ENCODE peak calls at places on chromosome 19, in five cellular contexts. One of them, this sample, is unnamed.

GRCh38 chr19:1164684-1165531 is 9.2 kb downstream of the SBNO2 start:
- DNase-seq in activated gamma-delta T cell treated with anti-CD3 and anti-CD28 coated beads, Interleukin-2, amount 50 U/mL, for 16 hours: no peak
- DNase-seq in fibroblast of the conjunctiva: no peak
- DNase-seq in occipital lobe: no peak
- DNase-seq in foreskin fibroblast: no peak
- DNase-seq in this sample: peak

GRCh38 chr19:35247526-35248309 is 1.1 kb upstream of the LSR start:
- DNase-seq in fibroblast of the conjunctiva: no peak
- DNase-seq in occipital lobe: no peak
- DNase-seq in foreskin fibroblast: no peak
- DNase-seq in activated gamma-delta T cell treated with anti-CD3 and anti-CD28 coated beads, Interleukin-2, amount 50 U/mL, for 16 hours: no peak
- DNase-seq in this sample: no peak

GRCh38 chr19:23002690-23003422 is at the start of gene ZNF728:
- DNase-seq in activated gamma-delta T cell treated with anti-CD3 and anti-CD28 coated beads, Interleukin-2, amount 50 U/mL, for 16 hours: no peak
- DNase-seq in foreskin fibroblast: no peak
- DNase-seq in occipital lobe: peak
- DNase-seq in fibroblast of the conjunctiva: no peak
- DNase-seq in this sample: peak

GRCh38 chr19:16559896-16560295 is 12.3 kb downstream of the SLC35E1 start:
- DNase-seq in foreskin fibroblast: no peak
- DNase-seq in occipital lobe: no peak
- DNase-seq in fibroblast of the conjunctiva: no peak
- DNase-seq in activated gamma-delta T cell treated with anti-CD3 and anti-CD28 coated beads, Interleukin-2, amount 50 U/mL, for 16 hours: no peak
- DNase-seq in this sample: no peak

GRCh38 chr19:54817670-54818536 is 1.6 kb downstream of the KIR3DL1 start:
- DNase-seq in activated gamma-delta T cell treated with anti-CD3 and anti-CD28 coated beads, Interleukin-2, amount 50 U/mL, for 16 hours: no peak
- DNase-seq in occipital lobe: no peak
- DNase-seq in fibroblast of the conjunctiva: no peak
- DNase-seq in foreskin fibroblast: no peak
- DNase-seq in this sample: no peak

GRCh38 chr19:12787458-12787857 is 3.8 kb upstream of the JUNB start:
- DNase-seq in fibroblast of the conjunctiva: no peak
- DNase-seq in occipital lobe: no peak
- DNase-seq in foreskin fibroblast: no peak
- DNase-seq in activated gamma-delta T cell treated with anti-CD3 and anti-CD28 coated beads, Interleukin-2, amount 50 U/mL, for 16 hours: no peak
- DNase-seq in this sample: no peak

GRCh38 chr19:4014541-4015491 is 7.3 kb downstream of the PIAS4 start:
- DNase-seq in fibroblast of the conjunctiva: no peak
- DNase-seq in foreskin fibroblast: no peak
- DNase-seq in activated gamma-delta T cell treated with anti-CD3 and anti-CD28 coated beads, Interleukin-2, amount 50 U/mL, for 16 hours: no peak
- DNase-seq in occipital lobe: no peak
- DNase-seq in this sample: peak

GRCh38 chr19:45901432-45901903 is 945 bp downstream of the MYPOP start:
- DNase-seq in activated gamma-delta T cell treated with anti-CD3 and anti-CD28 coated beads, Interleukin-2, amount 50 U/mL, for 16 hours: no peak
- DNase-seq in foreskin fibroblast: no peak
- DNase-seq in occipital lobe: no peak
- DNase-seq in fibroblast of the conjunctiva: no peak
- DNase-seq in this sample: peak

GRCh38 chr19:6772028-6772865 is at the start of gene VAV1:
- DNase-seq in occipital lobe: no peak
- DNase-seq in fibroblast of the conjunctiva: no peak
- DNase-seq in activated gamma-delta T cell treated with anti-CD3 and anti-CD28 coated beads, Interleukin-2, amount 50 U/mL, for 16 hours: peak
- DNase-seq in foreskin fibroblast: no peak
- DNase-seq in this sample: peak

GRCh38 chr19:1865172-1866010 is 2.0 kb upstream of the KLF16 start:
- DNase-seq in activated gamma-delta T cell treated with anti-CD3 and anti-CD28 coated beads, Interleukin-2, amount 50 U/mL, for 16 hours: no peak
- DNase-seq in occipital lobe: no peak
- DNase-seq in foreskin fibroblast: no peak
- DNase-seq in fibroblast of the conjunctiva: no peak
- DNase-seq in this sample: no peak

GRCh38 chr19:10173527-10173926 is 21.2 kb downstream of the DNMT1 start:
- DNase-seq in foreskin fibroblast: peak
- DNase-seq in activated gamma-delta T cell treated with anti-CD3 and anti-CD28 coated beads, Interleukin-2, amount 50 U/mL, for 16 hours: no peak
- DNase-seq in fibroblast of the conjunctiva: no peak
- DNase-seq in occipital lobe: no peak
- DNase-seq in this sample: no peak

GRCh38 chr19:21835429-21835809 is 563 bp downstream of the ZNF43 start:
- DNase-seq in activated gamma-delta T cell treated with anti-CD3 and anti-CD28 coated beads, Interleukin-2, amount 50 U/mL, for 16 hours: no peak
- DNase-seq in occipital lobe: no peak
- DNase-seq in foreskin fibroblast: no peak
- DNase-seq in fibroblast of the conjunctiva: no peak
- DNase-seq in this sample: no peak

This sample was measured in Right ventricle myocardium superior.